ENCODE peak calls at places on chromosomes 16 and 17, in nine cellular contexts. I is effector memory CD4-positive, alpha-beta T cell; K is lung; T is right cardiac atrium; B is stomach; R is CD8-positive, alpha-beta T cell; N is breast epithelium; M is heart left ventricle; S is thoracic aorta. U is an unnamed sample.

GRCh38 chr17:65442250-65442649 is 119.2 kb downstream of the AXIN2 start:
- DNase-seq in N (no peak), R (no peak), I (no peak), B (no peak), S (no peak), M (no peak), K (no peak), T (no peak), U (no peak)

GRCh38 chr17:42212382-42212781 is 18.1 kb upstream of the GHDC start:
- DNase-seq in S (no peak), R (no peak), T (no peak), K (no peak), M (no peak), B (no peak), I (no peak), N (no peak), U (no peak)

GRCh38 chr16:85303354-85303883 is 191.1 kb upstream of the CIBAR2 start:
- DNase-seq in K (peak; percentile 62), M (peak; percentile 66), B (peak; percentile 64), S (no peak), R (peak; percentile 87), N (peak; percentile 72), T (peak; percentile 85), I (peak; percentile 24), U (peak; percentile 59)

GRCh38 chr16:49643429-49644142 is 212.3 kb downstream of the ZNF423 start:
- DNase-seq in S (no peak), M (no peak), K (no peak), B (no peak), I (no peak), T (peak; percentile 62), N (no peak), R (no peak), U (peak; percentile 70)

GRCh38 chr16:16037521-16037920 is 88.1 kb downstream of the ABCC1 start:
- DNase-seq in R (no peak), B (no peak), I (no peak), K (no peak), N (no peak), T (no peak), S (no peak), M (no peak), U (no peak)

GRCh38 chr17:45318561-45319230 is 1.9 kb upstream of the MAP3K14 start:
- DNase-seq in S (no peak), R (no peak), I (no peak), N (no peak), B (peak; percentile 56), K (no peak), T (no peak), M (no peak), U (no peak)

GRCh38 chr17:2215616-2216364 is 87.8 kb downstream of the SMG6 start:
- DNase-seq in S (no peak), K (peak; percentile 49), T (peak; percentile 90), B (peak; percentile 57), R (peak; percentile 81), M (peak; percentile 84), N (no peak), I (peak; percentile 41), U (peak; percentile 97)

GRCh38 chr16:27355610-27356009 is 41.8 kb downstream of the IL4R start:
- DNase-seq in R (no peak), T (peak; percentile 79), M (peak; percentile 51), I (no peak), S (no peak), N (no peak), K (peak; percentile 59), B (peak; percentile 33), U (no peak)

GRCh38 chr17:69434164-69434579 is 19.7 kb downstream of the MAP2K6 start:
- DNase-seq in K (no peak), B (no peak), S (no peak), R (no peak), M (no peak), N (no peak), T (peak; percentile 74), I (no peak), U (peak; percentile 53)

GRCh38 chr16:16992986-16993783 is 477.6 kb downstream of the XYLT1 start:
- DNase-seq in T (no peak), R (peak; percentile 63), N (no peak), B (no peak), S (no peak), K (no peak), M (no peak), I (no peak), U (no peak)

GRCh38 chr17:34706029-34706428 is 126.6 kb downstream of the TMEM132E start:
- DNase-seq in K (no peak), R (peak; percentile 21), T (no peak), I (no peak), B (no peak), M (no peak), N (no peak), S (no peak), U (peak; percentile 84)

GRCh38 chr17:57993471-57994365 is 5.7 kb upstream of the VEZF1 start:
- DNase-seq in M (no peak), T (no peak), R (no peak), S (no peak), B (no peak), K (no peak), N (no peak), I (no peak), U (no peak)

GRCh38 chr17:45729284-45729907 is 54.7 kb upstream of the CRHR1 start:
- DNase-seq in T (no peak), R (no peak), K (no peak), M (no peak), N (peak; percentile 10), I (no peak), B (no peak), S (no peak), U (no peak)

GRCh38 chr17:49259663-49260010 is 29.1 kb upstream of the PHOSPHO1 start:
- DNase-seq in B (no peak), M (peak; percentile 50), I (no peak), S (no peak), N (no peak), R (no peak), K (no peak), T (peak; percentile 47), U (no peak)

GRCh38 chr17:27657620-27658019 is 26.6 kb downstream of the LGALS9 start:
- DNase-seq in N (no peak), T (no peak), R (no peak), K (no peak), M (no peak), B (no peak), I (no peak), S (no peak), U (peak; percentile 52)

GRCh38 chr17:73667184-73667959 is 23.1 kb upstream of the SDK2 start:
- DNase-seq in B (no peak), K (peak; percentile 29), N (no peak), R (peak; percentile 45), S (no peak), M (no peak), T (peak; percentile 42), I (no peak), U (no peak)

GRCh38 chr17:16506188-16506587 is 14.2 kb upstream of the LRRC75A start:
- DNase-seq in R (no peak), I (no peak), K (no peak), N (no peak), S (no peak), M (no peak), B (no peak), T (no peak), U (no peak)

GRCh38 chr17:51152766-51153209 is 571 bp upstream of the NME1 start:
- DNase-seq in R (no peak), S (no peak), T (no peak), B (no peak), N (no peak), I (no peak), M (no peak), K (no peak), U (peak; percentile 44)

GRCh38 chr16:75471723-75472634 is 7.5 kb upstream of the TMEM170A start:
- DNase-seq in I (peak; percentile 6), R (peak; percentile 56), M (peak; percentile 54), N (no peak), S (no peak), B (peak; percentile 59), K (no peak), T (peak; percentile 71), U (peak; percentile 78)

GRCh38 chr16:30775381-30776099 is 11.5 kb downstream of the ZNF629 start:
- DNase-seq in S (peak; percentile 50), I (no peak), N (peak; percentile 82), K (peak; percentile 88), T (peak; percentile 93), M (peak; percentile 88), B (peak; percentile 77), R (peak; percentile 72), U (peak; percentile 86)

GRCh38 chr17:47670064-47670463 is 20.3 kb downstream of the KPNB1 start:
- DNase-seq in R (no peak), S (no peak), I (no peak), M (no peak), T (no peak), N (no peak), B (no peak), K (no peak), U (no peak)
- H3K27ac ChIP-seq in R (no peak overlapping the region), S (no peak overlapping the region), I (no peak overlapping the region), M (no peak overlapping the region), T (no peak overlapping the region), N (no peak overlapping the region), B (peak overlapping the region; percentile 27), K (no peak overlapping the region), U (peak overlapping the region; percentile 58)

DNA sequence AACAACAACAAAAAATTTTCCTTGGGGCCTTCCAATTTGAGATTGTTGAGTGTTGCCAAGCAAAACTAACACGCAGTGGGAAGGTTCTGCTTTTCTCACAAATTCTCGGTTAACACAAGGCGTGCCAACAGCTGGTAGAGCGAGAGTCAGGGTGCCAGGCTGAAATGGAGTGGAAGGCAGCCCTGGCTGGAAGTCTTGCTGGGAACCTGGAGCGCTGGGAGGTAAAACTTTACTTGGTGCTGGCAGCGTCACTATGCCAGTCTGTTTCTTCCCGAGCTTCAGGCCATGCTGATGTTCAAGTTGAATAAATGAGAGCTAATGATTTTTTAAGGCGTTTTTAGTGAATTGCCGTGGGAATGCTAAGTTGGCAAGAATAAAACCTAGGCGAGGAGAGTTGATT is 189.5 kb downstream of the WWOX start:
- DNase-seq in K (no peak), S (no peak), R (no peak), T (no peak), M (no peak), N (no peak), I (no peak), B (no peak), U (no peak)
- H3K27ac ChIP-seq in K (no peak overlapping the region), S (peak overlapping the region; percentile 31), R (no peak overlapping the region), T (no peak overlapping the region), M (no peak overlapping the region), N (peak overlapping the region; percentile 25), I (no peak overlapping the region), B (no peak overlapping the region), U (no peak overlapping the region)

GRCh38 chr16:9004183-9004582 is 40.5 kb upstream of the USP7 start:
- DNase-seq in M (no peak), R (no peak), N (no peak), T (no peak), B (no peak), S (no peak), K (no peak), I (no peak), U (no peak)
- H3K27ac ChIP-seq in M (no peak overlapping the region), R (no peak overlapping the region), N (no peak overlapping the region), T (no peak overlapping the region), B (peak overlapping the region; percentile 55), S (no peak overlapping the region), K (no peak overlapping the region), I (no peak overlapping the region), U (no peak overlapping the region)

DNA sequence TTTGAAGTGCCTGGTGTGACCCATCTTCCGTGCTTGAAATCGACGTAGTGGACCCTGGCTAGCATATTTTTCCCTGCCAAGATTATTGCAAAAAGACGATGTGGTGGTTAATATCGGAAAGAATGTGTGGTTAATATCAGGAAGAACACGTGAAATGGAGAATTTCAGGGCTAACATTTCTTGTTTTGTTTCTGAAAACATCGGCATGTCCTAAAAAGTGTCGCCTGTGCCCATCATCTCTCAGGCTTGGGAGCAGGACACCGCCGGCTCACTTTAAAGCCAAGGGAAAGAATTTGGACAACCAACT is 345 bp upstream of the DCXR start:
- DNase-seq in T (no peak), I (no peak), M (no peak), B (no peak), N (no peak), K (no peak), R (no peak), S (no peak), U (no peak)
- H3K27ac ChIP-seq in T (peak overlapping the region; percentile 32), I (peak overlapping the region; percentile 67), M (peak overlapping the region; percentile 97), B (peak overlapping the region; percentile 96), N (peak overlapping the region; percentile 87), K (peak overlapping the region; percentile 97), R (no peak overlapping the region), S (peak overlapping the region; percentile 95), U (peak overlapping the region; percentile 82)

U was measured in cardiac muscle cell.